ENCODE peak calls at places on chromosome 7, in six cellular contexts. S is SK-N-SH, F is GM12878, O is HepG2, D is H1, K is K562. R is an unnamed sample.

GRCh38 chr7:50766106-50766505 is 16.6 kb downstream of the GRB10 start:
- DNase-seq in F (no peak), K (no peak), S (no peak), O (no peak), D (no peak), R (no peak)

GRCh38 chr7:13778967-13779366 is 210.5 kb downstream of the ETV1 start:
- DNase-seq in O (no peak), F (no peak), K (no peak), S (no peak), D (no peak), R (no peak)

GRCh38 chr7:87316846-87317545 is 28.5 kb upstream of the CROT start:
- DNase-seq in S (no peak), O (peak), F (no peak), K (no peak), D (no peak), R (no peak)

GRCh38 chr7:106346678-106347217 is 62.0 kb upstream of the NAMPT start:
- DNase-seq in F (peak), K (peak), S (no peak), O (no peak), D (no peak), R (peak)

GRCh38 chr7:32298403-32299132 is 191.6 kb downstream of the LSM5 start:
- DNase-seq in K (peak), O (no peak), F (no peak), S (peak), D (peak), R (no peak)

GRCh38 chr7:725223-726005 is 1.1 kb upstream of the DNAAF5 start:
- DNase-seq in D (no peak), S (no peak), O (no peak), K (peak), F (no peak), R (peak)

GRCh38 chr7:1902231-1902855 is 232.3 kb downstream of the ELFN1 start:
- DNase-seq in K (no peak), F (no peak), D (no peak), O (no peak), S (no peak), R (no peak)

GRCh38 chr7:30347226-30348082 is 63.1 kb downstream of the ZNRF2 start:
- DNase-seq in S (no peak), D (no peak), O (no peak), F (no peak), K (no peak), R (no peak)

GRCh38 chr7:5333121-5334050 is 50.6 kb downstream of the SLC29A4 start:
- DNase-seq in S (peak), O (no peak), K (no peak), F (no peak), D (no peak), R (no peak)

GRCh38 chr7:39271386-39271785 is 293.7 kb downstream of the POU6F2 start:
- DNase-seq in F (no peak), O (no peak), K (no peak), D (no peak), S (peak), R (no peak)

GRCh38 chr7:75889826-75890225 is 11.0 kb downstream of the RHBDD2 start:
- DNase-seq in D (no peak), S (no peak), K (peak), O (no peak), F (no peak), R (no peak)

GRCh38 chr7:135447783-135448182 is 62.1 kb downstream of the CNOT4 start:
- DNase-seq in S (no peak), F (no peak), O (no peak), D (no peak), K (no peak), R (no peak)

GRCh38 chr7:19145429-19146201 is 394 bp upstream of the FERD3L start:
- DNase-seq in O (no peak), F (no peak), D (peak), S (peak), K (no peak), R (no peak)

GRCh38 chr7:23714579-23714978 is 4.6 kb downstream of the STK31 start:
- DNase-seq in S (no peak), D (no peak), F (no peak), O (no peak), K (no peak), R (no peak)

GRCh38 chr7:88806280-88807037 is 10.9 kb upstream of the TEX47 start:
- DNase-seq in K (no peak), S (no peak), O (no peak), F (no peak), D (no peak), R (no peak)

GRCh38 chr7:28411876-28412662 is at the start of gene CREB5:
- DNase-seq in F (no peak), S (no peak), K (peak), D (no peak), O (no peak), R (no peak)

GRCh38 chr7:52639126-52639525 is 396.3 kb upstream of the POM121L12 start:
- DNase-seq in F (no peak), S (no peak), O (no peak), K (no peak), D (no peak), R (no peak)

GRCh38 chr7:46352335-46352954 is 431.4 kb upstream of the IGFBP3 start:
- DNase-seq in K (peak), S (peak), O (peak), D (no peak), F (peak), R (no peak)

GRCh38 chr7:155398944-155399343 is 59.0 kb upstream of the EN2 start:
- DNase-seq in S (peak), O (no peak), F (no peak), K (peak), D (no peak), R (peak)

GRCh38 chr7:97576043-97576442 is 155.8 kb upstream of the TAC1 start:
- DNase-seq in K (no peak), D (no peak), O (no peak), S (no peak), F (no peak), R (no peak)
- TF ChIP-seq GABPA in K (no peak), D (no peak), O (no peak), S (no peak), F (no peak), R (no peak)

GRCh38 chr7:124762611-124763143 is 2.9 kb downstream of the GPR37 start:
- DNase-seq in F (no peak), O (peak), S (no peak), K (no peak), D (no peak), R (no peak)

GRCh38 chr7:124768525-124768924 is 2.9 kb upstream of the GPR37 start:
- DNase-seq in O (no peak), S (no peak), F (no peak), D (no peak), K (no peak), R (no peak)

GRCh38 chr7:124764847-124765400 is 668 bp downstream of the GPR37 start:
- DNase-seq in O (no peak), K (no peak), S (peak), F (no peak), D (peak), R (no peak)

GRCh38 chr7:124764071-124764846 is 1.3 kb downstream of the GPR37 start:
- DNase-seq in K (no peak), O (no peak), F (no peak), S (no peak), D (no peak), R (no peak)

GRCh38 chr7:124765401-124766352 is at the start of gene GPR37:
- DNase-seq in D (peak), S (peak), O (no peak), F (no peak), K (peak), R (peak)
- TF ChIP-seq CTCF in D (peak), S (no peak), O (no peak), F (no peak), K (no peak), R (no peak)

DNA sequence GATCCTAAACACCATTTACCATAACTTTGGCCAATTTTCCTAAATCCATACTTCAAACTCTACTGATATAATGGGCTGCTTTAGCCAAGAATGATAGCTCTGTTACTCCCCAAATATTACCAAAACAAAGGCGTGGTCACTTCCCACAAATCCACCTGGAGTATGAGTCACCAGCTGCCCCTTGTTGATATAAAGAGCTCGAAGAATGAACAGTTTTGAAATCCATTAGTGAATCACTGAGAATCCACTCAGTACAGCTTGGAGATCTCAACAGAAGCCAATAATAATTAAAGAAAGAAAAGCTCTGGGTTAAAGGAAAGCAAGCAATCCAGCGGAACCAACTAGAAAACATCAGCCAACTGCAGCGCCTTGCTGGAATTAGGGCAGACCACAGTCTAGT is 576.1 kb upstream of the C7orf33 start:
- DNase-seq in O (no peak), F (no peak), S (no peak), D (no peak), K (no peak), R (no peak)
- TF ChIP-seq GABPA in O (no peak), F (no peak), S (no peak), D (no peak), K (no peak), R (no peak)

GRCh38 chr7:121126801-121127534 is 138.5 kb downstream of the CPED1 start:
- DNase-seq in F (no peak), S (peak), O (no peak), D (no peak), K (no peak), R (no peak)
- TF ChIP-seq CTCF in F (no peak), S (peak), O (no peak), D (no peak), K (no peak), R (no peak)

DNA sequence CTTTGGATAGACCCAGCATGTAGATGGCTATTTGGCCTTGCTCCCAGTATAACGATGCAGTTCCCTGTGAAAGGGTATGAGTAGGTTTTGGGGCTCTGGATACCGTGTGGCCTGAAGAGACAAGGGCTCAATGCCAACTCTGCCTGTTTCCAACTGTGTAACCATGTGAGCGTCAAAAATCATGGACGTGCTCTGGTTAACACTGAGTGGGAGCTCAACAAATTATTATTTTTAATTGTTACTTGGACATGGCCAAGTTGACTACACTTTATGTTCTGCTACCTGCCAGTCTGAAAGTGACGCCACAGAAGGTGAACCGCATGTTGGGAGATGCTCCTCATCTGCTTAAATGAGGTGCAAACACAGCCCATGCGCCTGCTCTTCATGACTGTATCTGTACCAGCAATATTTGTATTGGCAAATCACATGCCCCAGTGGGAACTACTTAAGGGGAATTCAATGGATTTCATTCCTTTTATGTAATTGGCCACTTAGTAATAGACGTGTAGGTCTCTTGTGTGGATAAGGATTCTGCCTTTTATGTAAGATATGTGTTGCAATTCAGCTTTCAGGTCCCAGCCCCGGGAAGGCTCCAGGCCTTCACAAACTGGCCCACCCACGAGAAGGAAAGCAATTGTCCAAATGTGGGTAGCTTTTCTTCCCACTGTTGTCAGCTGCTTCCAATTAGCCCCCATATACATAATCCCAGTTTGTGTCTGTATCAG is 42.0 kb downstream of the EGFR start:
- DNase-seq in K (no peak), D (no peak), F (no peak), S (no peak), O (no peak), R (no peak)
- TF ChIP-seq GABPA in K (no peak), D (no peak), F (no peak), S (no peak), O (no peak), R (no peak)

GRCh38 chr7:157474685-157475084 is 137.9 kb downstream of the DNAJB6 start:
- DNase-seq in K (peak), D (peak), O (peak), S (no peak), F (no peak), R (no peak)
- TF ChIP-seq CTCF in K (peak), D (peak), O (peak), S (peak), F (peak), R (peak)

GRCh38 chr7:42071372-42072261 is 165.4 kb downstream of the GLI3 start:
- DNase-seq in D (no peak), O (no peak), F (no peak), S (no peak), K (no peak), R (no peak)
- TF ChIP-seq GABPA in D (no peak), O (no peak), F (no peak), S (no peak), K (no peak), R (no peak)

DNA sequence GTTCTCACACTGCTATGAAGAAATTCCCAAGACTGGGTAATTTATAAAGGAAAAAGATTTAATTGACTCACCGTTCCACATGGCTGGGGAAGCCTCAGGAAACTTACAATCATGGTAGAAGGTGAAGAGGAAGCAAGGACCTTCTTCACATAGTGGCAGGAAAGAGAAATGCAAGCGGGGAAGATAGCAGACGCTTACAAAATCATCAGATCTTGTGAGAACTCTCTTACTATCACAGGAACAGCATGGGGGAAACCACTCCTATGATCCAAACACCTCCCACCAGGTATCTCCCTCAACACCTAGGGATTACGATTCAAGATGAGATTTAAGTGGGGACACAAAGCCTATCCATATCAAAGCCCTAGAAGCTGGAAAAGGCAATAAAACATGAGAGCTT is 130.8 kb downstream of the MDFIC start:
- DNase-seq in D (no peak), S (no peak), F (no peak), O (no peak), K (no peak), R (no peak)
- TF ChIP-seq CTCF in D (no peak), S (peak), F (no peak), O (no peak), K (no peak), R (no peak)

DNA sequence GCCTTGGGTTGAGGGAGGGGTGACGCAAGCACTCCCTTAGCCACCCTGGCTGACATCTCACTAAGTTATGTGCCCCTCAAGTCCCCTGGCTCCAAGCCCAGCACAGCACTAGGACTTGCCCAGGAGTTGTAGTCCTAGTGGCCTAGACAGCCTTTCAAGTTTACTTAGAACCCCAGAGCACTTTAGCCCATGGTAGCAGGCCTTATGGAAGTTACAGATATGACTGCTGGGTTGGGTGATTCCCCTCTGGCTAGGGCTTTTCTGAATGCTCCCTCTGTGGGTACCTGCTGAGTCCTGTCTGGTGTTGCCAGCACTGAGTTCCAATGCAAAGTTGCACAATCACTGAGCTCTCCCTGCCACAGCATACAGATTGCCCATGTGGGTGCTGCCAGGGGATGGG is 83.2 kb downstream of the AHCYL2 start:
- DNase-seq in O (peak), S (no peak), F (no peak), K (no peak), D (no peak), R (no peak)
- TF ChIP-seq GABPA in O (no peak), S (no peak), F (no peak), K (no peak), D (no peak), R (no peak)

R was measured in HL-60.